ENCODE peak calls at places on chromosomes 7 and 10, in eight cellular contexts. One of them, this sample, is unnamed.
A peak's percentile ranks its signal among the peaks of the same experiment; 100 is the strongest.

GRCh38 chr7:30913821-30914515 is 2.3 kb downstream of the AQP1 start:
- DNase-seq in hepatocyte: peak; percentile 47
- DNase-seq in neural progenitor cell: no peak
- DNase-seq in PC-9: no peak
- DNase-seq in IMR-90: no peak
- DNase-seq in fibroblast of lung: no peak
- DNase-seq in mammary epithelial cell: no peak
- DNase-seq in HepG2: no peak
- DNase-seq in this sample: no peak

GRCh38 chr7:140972876-140973829 is 41.6 kb downstream of the MRPS33 start:
- DNase-seq in hepatocyte: peak; percentile 15
- DNase-seq in neural progenitor cell: peak; percentile 8
- DNase-seq in PC-9: peak; percentile 59
- DNase-seq in IMR-90: no peak
- DNase-seq in fibroblast of lung: no peak
- DNase-seq in mammary epithelial cell: no peak
- DNase-seq in HepG2: peak; percentile 90
- DNase-seq in this sample: no peak

GRCh38 chr10:91162050-91162494 is 58.4 kb upstream of the PCGF5 start:
- DNase-seq in hepatocyte: peak; percentile 35
- DNase-seq in neural progenitor cell: no peak
- DNase-seq in PC-9: no peak
- DNase-seq in IMR-90: peak; percentile 46
- DNase-seq in fibroblast of lung: peak; percentile 35
- DNase-seq in mammary epithelial cell: no peak
- DNase-seq in HepG2: peak; percentile 6
- DNase-seq in this sample: peak; percentile 38

GRCh38 chr7:28666144-28666543 is 253.8 kb downstream of the CREB5 start:
- DNase-seq in hepatocyte: no peak
- DNase-seq in neural progenitor cell: no peak
- DNase-seq in PC-9: peak; percentile 62
- DNase-seq in IMR-90: peak; percentile 69
- DNase-seq in fibroblast of lung: peak; percentile 12
- DNase-seq in mammary epithelial cell: peak; percentile 97
- DNase-seq in HepG2: no peak
- DNase-seq in this sample: no peak

GRCh38 chr7:26653430-26653911 is 210.9 kb downstream of the SKAP2 start:
- DNase-seq in hepatocyte: peak; percentile 9
- DNase-seq in neural progenitor cell: no peak
- DNase-seq in PC-9: peak; percentile 95
- DNase-seq in IMR-90: no peak
- DNase-seq in fibroblast of lung: no peak
- DNase-seq in mammary epithelial cell: peak; percentile 33
- DNase-seq in HepG2: no peak
- DNase-seq in this sample: no peak

GRCh38 chr7:12635830-12636229 is 51.6 kb upstream of the ARL4A start:
- DNase-seq in hepatocyte: no peak
- DNase-seq in neural progenitor cell: no peak
- DNase-seq in PC-9: no peak
- DNase-seq in IMR-90: no peak
- DNase-seq in fibroblast of lung: peak; percentile 48
- DNase-seq in mammary epithelial cell: peak; percentile 40
- DNase-seq in HepG2: no peak
- DNase-seq in this sample: no peak

GRCh38 chr7:148753224-148753623 is 54.5 kb downstream of the CUL1 start:
- DNase-seq in hepatocyte: no peak
- DNase-seq in neural progenitor cell: no peak
- DNase-seq in PC-9: no peak
- DNase-seq in IMR-90: peak; percentile 65
- DNase-seq in fibroblast of lung: peak; percentile 36
- DNase-seq in mammary epithelial cell: no peak
- DNase-seq in HepG2: no peak
- DNase-seq in this sample: no peak

GRCh38 chr10:20598590-20598989 is 298.5 kb downstream of the NEBL start:
- DNase-seq in hepatocyte: peak; percentile 54
- DNase-seq in neural progenitor cell: no peak
- DNase-seq in PC-9: no peak
- DNase-seq in IMR-90: peak; percentile 51
- DNase-seq in fibroblast of lung: peak; percentile 92
- DNase-seq in mammary epithelial cell: peak; percentile 88
- DNase-seq in HepG2: no peak
- DNase-seq in this sample: no peak

GRCh38 chr7:23622469-23622868 is 25.3 kb downstream of the CCDC126 start:
- DNase-seq in hepatocyte: no peak
- DNase-seq in neural progenitor cell: no peak
- DNase-seq in PC-9: peak; percentile 54
- DNase-seq in IMR-90: peak; percentile 76
- DNase-seq in fibroblast of lung: peak; percentile 26
- DNase-seq in mammary epithelial cell: no peak
- DNase-seq in HepG2: peak; percentile 21
- DNase-seq in this sample: no peak

GRCh38 chr10:71312840-71313789 is 5.9 kb upstream of the SLC29A3 start:
- DNase-seq in hepatocyte: peak; percentile 53
- DNase-seq in neural progenitor cell: no peak
- DNase-seq in PC-9: no peak
- DNase-seq in IMR-90: peak; percentile 60
- DNase-seq in fibroblast of lung: peak; percentile 73
- DNase-seq in mammary epithelial cell: no peak
- DNase-seq in HepG2: no peak
- DNase-seq in this sample: no peak

GRCh38 chr7:47417122-47417480 is 164.8 kb downstream of the TNS3 start:
- DNase-seq in hepatocyte: no peak
- DNase-seq in neural progenitor cell: no peak
- DNase-seq in PC-9: no peak
- DNase-seq in IMR-90: no peak
- DNase-seq in fibroblast of lung: no peak
- DNase-seq in mammary epithelial cell: no peak
- DNase-seq in HepG2: no peak
- DNase-seq in this sample: no peak

GRCh38 chr7:56188823-56189346 is 72.7 kb upstream of the NUPR2 start:
- DNase-seq in hepatocyte: no peak
- DNase-seq in neural progenitor cell: no peak
- DNase-seq in PC-9: peak; percentile 62
- DNase-seq in IMR-90: no peak
- DNase-seq in fibroblast of lung: no peak
- DNase-seq in mammary epithelial cell: no peak
- DNase-seq in HepG2: no peak
- DNase-seq in this sample: no peak

GRCh38 chr7:107579546-107579880 is 533 bp upstream of the BCAP29 start:
- DNase-seq in hepatocyte: no peak
- DNase-seq in neural progenitor cell: no peak
- DNase-seq in PC-9: no peak
- DNase-seq in IMR-90: peak; percentile 28
- DNase-seq in fibroblast of lung: no peak
- DNase-seq in mammary epithelial cell: no peak
- DNase-seq in HepG2: peak; percentile 34
- DNase-seq in this sample: no peak

GRCh38 chr7:107582906-107583305 is 2.9 kb downstream of the BCAP29 start:
- DNase-seq in hepatocyte: no peak
- DNase-seq in neural progenitor cell: no peak
- DNase-seq in PC-9: no peak
- DNase-seq in IMR-90: no peak
- DNase-seq in fibroblast of lung: no peak
- DNase-seq in mammary epithelial cell: peak; percentile 18
- DNase-seq in HepG2: no peak
- DNase-seq in this sample: no peak

GRCh38 chr7:107579881-107580715 is at the start of gene BCAP29:
- DNase-seq in hepatocyte: peak; percentile 88
- DNase-seq in neural progenitor cell: peak; percentile 91
- DNase-seq in PC-9: peak; percentile 62
- DNase-seq in IMR-90: peak; percentile 25
- DNase-seq in fibroblast of lung: peak; percentile 47
- DNase-seq in mammary epithelial cell: peak; percentile 65
- DNase-seq in HepG2: peak; percentile 67
- DNase-seq in this sample: peak; percentile 93

GRCh38 chr7:107580716-107581383 is 804 bp downstream of the BCAP29 start:
- DNase-seq in hepatocyte: no peak
- DNase-seq in neural progenitor cell: no peak
- DNase-seq in PC-9: no peak
- DNase-seq in IMR-90: no peak
- DNase-seq in fibroblast of lung: no peak
- DNase-seq in mammary epithelial cell: no peak
- DNase-seq in HepG2: no peak
- DNase-seq in this sample: peak; percentile 65

GRCh38 chr7:107581387-107582013 is 1.5 kb downstream of the BCAP29 start:
- DNase-seq in hepatocyte: no peak
- DNase-seq in neural progenitor cell: no peak
- DNase-seq in PC-9: peak; percentile 65
- DNase-seq in IMR-90: no peak
- DNase-seq in fibroblast of lung: peak; percentile 48
- DNase-seq in mammary epithelial cell: no peak
- DNase-seq in HepG2: no peak
- DNase-seq in this sample: peak; percentile 50
- H2AFZ ChIP-seq in hepatocyte: no peak overlapping the region
- H2AFZ ChIP-seq in neural progenitor cell: no peak overlapping the region
- H2AFZ ChIP-seq in PC-9: no peak overlapping the region
- H2AFZ ChIP-seq in IMR-90: no peak overlapping the region
- H2AFZ ChIP-seq in fibroblast of lung: no peak overlapping the region
- H2AFZ ChIP-seq in mammary epithelial cell: no peak overlapping the region
- H2AFZ ChIP-seq in HepG2: no peak overlapping the region
- H2AFZ ChIP-seq in this sample: no peak overlapping the region

GRCh38 chr7:138470586-138471157 is 10.6 kb downstream of the TRIM24 start:
- DNase-seq in hepatocyte: no peak
- DNase-seq in neural progenitor cell: no peak
- DNase-seq in PC-9: no peak
- DNase-seq in IMR-90: no peak
- DNase-seq in fibroblast of lung: no peak
- DNase-seq in mammary epithelial cell: no peak
- DNase-seq in HepG2: no peak
- DNase-seq in this sample: no peak

GRCh38 chr7:138468244-138469123 is 8.4 kb downstream of the TRIM24 start:
- DNase-seq in hepatocyte: no peak
- DNase-seq in neural progenitor cell: no peak
- DNase-seq in PC-9: no peak
- DNase-seq in IMR-90: peak; percentile 14
- DNase-seq in fibroblast of lung: peak; percentile 49
- DNase-seq in mammary epithelial cell: no peak
- DNase-seq in HepG2: no peak
- DNase-seq in this sample: no peak

GRCh38 chr7:138477081-138477578 is 17.1 kb downstream of the TRIM24 start:
- DNase-seq in hepatocyte: no peak
- DNase-seq in neural progenitor cell: no peak
- DNase-seq in PC-9: no peak
- DNase-seq in IMR-90: no peak
- DNase-seq in fibroblast of lung: no peak
- DNase-seq in mammary epithelial cell: no peak
- DNase-seq in HepG2: peak; percentile 79
- DNase-seq in this sample: no peak

GRCh38 chr7:138475377-138475776 is 15.3 kb downstream of the TRIM24 start:
- DNase-seq in hepatocyte: no peak
- DNase-seq in neural progenitor cell: no peak
- DNase-seq in PC-9: no peak
- DNase-seq in IMR-90: no peak
- DNase-seq in fibroblast of lung: no peak
- DNase-seq in mammary epithelial cell: no peak
- DNase-seq in HepG2: no peak
- DNase-seq in this sample: no peak

DNA sequence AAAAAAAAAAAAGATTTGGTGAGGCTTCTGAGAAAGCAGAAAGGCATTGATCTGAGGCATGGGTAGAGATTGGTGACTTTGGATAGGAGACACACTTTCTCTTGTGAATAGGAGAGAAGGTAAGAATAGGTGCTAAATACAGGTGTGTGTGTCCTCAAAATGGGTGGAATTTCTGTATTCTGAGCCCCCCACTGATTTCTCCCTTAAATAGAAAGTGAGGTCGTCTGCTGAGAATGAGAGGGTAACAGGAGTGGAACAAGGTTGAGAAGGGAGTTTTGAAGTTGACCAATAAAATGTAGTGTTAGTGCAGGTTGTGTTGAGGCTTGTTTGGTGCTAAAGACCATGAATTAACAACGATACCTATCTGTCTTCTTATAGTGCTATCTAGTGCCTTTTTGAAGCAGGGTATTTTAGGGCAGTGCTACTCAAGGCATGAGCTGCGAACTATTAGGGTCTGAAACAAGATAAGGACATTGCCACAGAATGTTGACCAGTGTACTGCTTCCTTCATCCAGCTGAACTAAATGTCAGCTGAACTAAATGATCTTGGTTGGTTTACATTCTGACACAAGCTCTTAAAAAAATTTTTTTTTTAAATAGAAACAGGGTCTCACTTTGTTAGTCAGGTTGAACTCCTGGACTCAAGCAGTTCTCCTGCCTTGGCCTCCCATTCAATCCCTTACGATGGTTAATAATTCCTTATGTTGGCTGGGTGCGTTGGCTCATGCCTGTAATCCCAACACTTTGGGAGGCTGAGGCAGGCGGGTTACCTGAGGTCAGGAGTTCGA is 12.4 kb downstream of the TRIM24 start:
- DNase-seq in hepatocyte: no peak
- DNase-seq in neural progenitor cell: no peak
- DNase-seq in PC-9: no peak
- DNase-seq in IMR-90: no peak
- DNase-seq in fibroblast of lung: no peak
- DNase-seq in mammary epithelial cell: no peak
- DNase-seq in HepG2: peak; percentile 59
- DNase-seq in this sample: no peak
- H4K20me1 ChIP-seq in hepatocyte: peaks cover 80% of the 10 kb centered on the region
- H4K20me1 ChIP-seq in neural progenitor cell: peaks cover 100% of the 10 kb centered on the region
- H4K20me1 ChIP-seq in PC-9: peaks cover 7% of the 10 kb centered on the region
- H4K20me1 ChIP-seq in IMR-90: no peaks in the 10 kb centered on the region
- H4K20me1 ChIP-seq in fibroblast of lung: no peaks in the 10 kb centered on the region
- H4K20me1 ChIP-seq in mammary epithelial cell: no peaks in the 10 kb centered on the region
- H4K20me1 ChIP-seq in HepG2: peaks cover 95% of the 10 kb centered on the region
- H4K20me1 ChIP-seq in this sample: peaks cover 6% of the 10 kb centered on the region

DNA sequence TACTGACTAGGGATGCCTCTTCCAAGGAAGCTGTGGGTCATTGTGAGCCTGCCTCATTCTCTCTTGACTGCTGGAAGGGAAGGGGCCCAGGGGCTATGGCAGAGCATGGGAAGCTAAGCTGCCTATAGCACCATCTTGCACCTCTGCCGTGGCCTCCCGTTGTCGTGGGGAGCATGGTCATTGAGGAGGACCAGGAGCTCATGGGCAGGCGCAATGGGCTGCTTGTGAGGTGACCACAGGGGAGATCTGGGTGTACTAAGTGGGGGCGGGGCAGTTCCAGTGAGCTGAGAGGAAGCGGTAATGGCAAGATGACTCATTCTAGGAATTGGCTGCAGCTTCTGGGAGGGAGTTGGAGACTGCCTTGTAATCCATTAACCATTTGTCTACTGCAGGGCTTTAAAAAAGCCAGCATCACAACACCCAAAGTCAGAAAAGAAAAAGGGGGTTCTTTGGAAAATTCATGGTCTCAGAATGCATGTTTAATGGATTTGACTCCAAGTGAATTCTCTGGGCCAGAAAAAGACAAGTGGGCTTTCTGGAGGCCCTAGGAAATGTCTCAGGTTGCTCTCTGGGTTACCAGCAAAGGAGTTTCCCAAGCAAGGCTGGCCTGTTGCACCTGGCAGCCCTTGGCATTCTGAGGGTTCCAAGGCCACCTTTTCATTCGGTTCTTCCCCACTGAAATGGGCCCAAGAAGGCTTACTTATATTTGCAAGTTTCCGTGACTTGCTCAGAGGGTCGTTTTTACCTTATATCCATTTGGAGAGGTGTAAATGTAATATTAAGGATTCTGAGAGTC is 3.6 kb downstream of the DUSP5 start:
- DNase-seq in hepatocyte: peak; percentile 92
- DNase-seq in neural progenitor cell: peak; percentile 56
- DNase-seq in PC-9: peak; percentile 83
- DNase-seq in IMR-90: peak; percentile 95
- DNase-seq in fibroblast of lung: peak; percentile 96
- DNase-seq in mammary epithelial cell: peak; percentile 92
- DNase-seq in HepG2: peak; percentile 59
- DNase-seq in this sample: no peak
- H3K27me3 ChIP-seq in hepatocyte: peaks cover 16% of the 10 kb centered on the region
- H3K27me3 ChIP-seq in neural progenitor cell: peaks cover 46% of the 10 kb centered on the region
- H3K27me3 ChIP-seq in PC-9: no peaks in the 10 kb centered on the region
- H3K27me3 ChIP-seq in IMR-90: no peaks in the 10 kb centered on the region
- H3K27me3 ChIP-seq in fibroblast of lung: no peaks in the 10 kb centered on the region
- H3K27me3 ChIP-seq in mammary epithelial cell: no peaks in the 10 kb centered on the region
- H3K27me3 ChIP-seq in HepG2: no peaks in the 10 kb centered on the region
- H3K27me3 ChIP-seq in this sample: no peaks in the 10 kb centered on the region

GRCh38 chr10:118272090-118272775 is 69.9 kb downstream of the FAM204A start:
- DNase-seq in hepatocyte: peak; percentile 31
- DNase-seq in neural progenitor cell: peak; percentile 43
- DNase-seq in PC-9: no peak
- DNase-seq in IMR-90: peak; percentile 43
- DNase-seq in fibroblast of lung: peak; percentile 18
- DNase-seq in mammary epithelial cell: no peak
- DNase-seq in HepG2: no peak
- DNase-seq in this sample: no peak
- H2AFZ ChIP-seq in hepatocyte: peak overlapping the region; percentile 32
- H2AFZ ChIP-seq in neural progenitor cell: peak overlapping the region; percentile 92
- H2AFZ ChIP-seq in PC-9: no peak overlapping the region
- H2AFZ ChIP-seq in IMR-90: peak overlapping the region; percentile 5
- H2AFZ ChIP-seq in fibroblast of lung: peak overlapping the region; percentile 33
- H2AFZ ChIP-seq in mammary epithelial cell: peak overlapping the region; percentile 40
- H2AFZ ChIP-seq in HepG2: no peak overlapping the region
- H2AFZ ChIP-seq in this sample: no peak overlapping the region

This sample was measured in Karpas-422.